ENCODE peak calls at places on chromosomes 6 and 20, in ten cellular contexts. F, C, H, G, S, Q, P, E, X and U are unnamed samples.

GRCh38 chr6:56803594-56803993 is 151.3 kb upstream of the BEND6 start:
- DNase-seq in P (no peak), F (no peak), X (no peak), C (no peak), G (peak; percentile 30), S (no peak), E (no peak), Q (no peak), H (peak; percentile 76), U (no peak)

GRCh38 chr20:15039088-15039762 is 701.8 kb upstream of the FLRT3 start:
- DNase-seq in S (no peak), F (no peak), H (no peak), G (no peak), C (no peak), E (peak; percentile 35), X (peak; percentile 58), Q (no peak), P (no peak), U (no peak)

GRCh38 chr6:46626228-46626909 is 26.2 kb downstream of the CYP39A1 start:
- DNase-seq in C (no peak), G (peak; percentile 21), E (peak; percentile 31), H (peak; percentile 64), S (peak; percentile 24), P (no peak), X (no peak), Q (no peak), F (no peak), U (no peak)

GRCh38 chr6:5752282-5752681 is 254.4 kb downstream of the NRN1 start:
- DNase-seq in S (no peak), F (no peak), Q (no peak), C (no peak), E (no peak), P (peak; percentile 38), G (peak; percentile 82), H (peak; percentile 73), X (no peak), U (no peak)

GRCh38 chr6:141488466-141488865 is 644.3 kb upstream of the GJE1 start:
- DNase-seq in Q (no peak), H (no peak), E (no peak), C (no peak), P (no peak), X (no peak), G (peak; percentile 46), S (no peak), F (no peak), U (no peak)

GRCh38 chr20:31678389-31679356 is 41.0 kb downstream of the COX4I2 start:
- DNase-seq in G (no peak), Q (no peak), S (peak; percentile 32), X (no peak), H (no peak), C (no peak), E (peak; percentile 65), F (no peak), P (no peak), U (peak; percentile 79)

GRCh38 chr20:17806739-17807441 is 107.1 kb downstream of the BANF2 start:
- DNase-seq in E (no peak), X (peak; percentile 31), Q (peak; percentile 92), S (peak; percentile 72), H (peak; percentile 89), C (peak; percentile 96), G (peak; percentile 78), P (peak; percentile 33), F (no peak), U (peak; percentile 51)

GRCh38 chr6:56575736-56576135 is 67.0 kb downstream of the DST start:
- DNase-seq in H (no peak), P (no peak), G (no peak), C (no peak), F (no peak), S (no peak), X (no peak), Q (no peak), E (no peak), U (no peak)

GRCh38 chr6:142737368-142738060 is 207.5 kb downstream of the HIVEP2 start:
- DNase-seq in X (no peak), P (no peak), C (no peak), E (no peak), H (peak; percentile 83), S (no peak), G (peak; percentile 41), Q (no peak), F (no peak), U (no peak)

GRCh38 chr6:142731611-142732010 is 213.4 kb downstream of the HIVEP2 start:
- DNase-seq in E (peak; percentile 21), S (no peak), P (no peak), H (no peak), C (no peak), X (no peak), G (no peak), F (no peak), Q (no peak), U (no peak)

GRCh38 chr6:142732790-142733189 is 212.2 kb downstream of the HIVEP2 start:
- DNase-seq in C (no peak), G (no peak), Q (no peak), E (no peak), S (no peak), P (no peak), X (no peak), H (no peak), F (no peak), U (no peak)

GRCh38 chr6:142740449-142740848 is 204.5 kb downstream of the HIVEP2 start:
- DNase-seq in G (no peak), F (no peak), P (no peak), E (peak; percentile 27), X (no peak), C (no peak), S (no peak), Q (no peak), H (no peak), U (no peak)

GRCh38 chr6:142735182-142735581 is 209.8 kb downstream of the HIVEP2 start:
- DNase-seq in Q (no peak), G (peak; percentile 10), S (no peak), F (no peak), E (no peak), X (no peak), P (no peak), C (no peak), H (peak; percentile 60), U (no peak)
- H3K4me1 ChIP-seq in Q (no peaks in the 10 kb centered on the region), G (peaks cover 2% of the 10 kb centered on the region), S (no peaks in the 10 kb centered on the region), F (no peaks in the 10 kb centered on the region), E (no peaks in the 10 kb centered on the region), X (no peaks in the 10 kb centered on the region), P (no peaks in the 10 kb centered on the region), C (no peaks in the 10 kb centered on the region), H (no peaks in the 10 kb centered on the region), U (no peaks in the 10 kb centered on the region)

GRCh38 chr20:39268566-39268965 is 306.4 kb downstream of the DHX35 start:
- DNase-seq in X (no peak), H (no peak), C (no peak), S (no peak), P (no peak), F (no peak), E (no peak), G (no peak), Q (no peak), U (peak; percentile 24)

GRCh38 chr20:39266989-39267388 is 304.8 kb downstream of the DHX35 start:
- DNase-seq in X (no peak), Q (no peak), P (no peak), H (no peak), S (no peak), E (no peak), C (no peak), G (no peak), F (no peak), U (no peak)

GRCh38 chr20:39269031-39269461 is 306.9 kb downstream of the DHX35 start:
- DNase-seq in Q (peak; percentile 20), G (peak; percentile 3), X (no peak), S (peak; percentile 73), C (peak; percentile 65), P (peak; percentile 81), H (peak; percentile 14), E (peak; percentile 4), F (peak; percentile 76), U (peak; percentile 64)

GRCh38 chr20:39263076-39263475 is 300.9 kb downstream of the DHX35 start:
- DNase-seq in C (no peak), S (no peak), G (peak; percentile 34), Q (no peak), H (peak; percentile 45), P (no peak), F (no peak), E (no peak), X (no peak), U (no peak)

DNA sequence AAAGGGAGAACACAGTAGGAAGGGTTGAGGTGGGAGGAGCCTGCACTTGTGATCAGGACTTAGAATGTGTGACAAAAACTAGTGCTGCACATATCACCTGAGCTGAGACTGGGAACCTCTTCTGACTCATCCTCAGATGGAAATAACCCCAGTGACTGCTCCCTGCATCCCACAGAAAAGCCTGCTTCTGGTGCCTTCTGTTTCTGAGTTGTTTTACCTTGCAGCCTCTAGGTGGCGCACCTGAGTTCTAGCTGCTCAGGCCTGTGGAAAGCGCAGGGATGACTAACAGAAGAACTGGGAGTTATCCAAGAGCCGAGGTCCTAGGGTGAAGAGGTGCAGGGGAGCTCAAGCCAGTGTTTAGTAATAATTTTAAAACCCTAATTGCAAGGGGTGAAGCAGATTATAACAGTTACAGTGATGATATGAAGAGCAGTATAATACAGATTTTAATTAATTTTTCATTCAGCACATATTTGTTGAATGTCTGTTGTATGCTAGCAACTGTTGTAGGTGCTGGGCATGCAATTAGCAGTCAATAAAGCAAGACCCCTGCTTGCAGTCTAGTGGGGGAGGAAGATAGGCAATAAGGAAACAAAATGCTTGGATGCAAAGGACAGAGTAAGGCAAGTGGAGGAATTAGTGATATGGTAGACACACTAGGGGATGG is 302.5 kb downstream of the DHX35 start:
- DNase-seq in Q (peak; percentile 19), P (peak; percentile 71), C (peak; percentile 58), F (no peak), S (peak; percentile 84), X (peak; percentile 32), G (peak; percentile 71), E (peak; percentile 83), H (peak; percentile 74), U (peak; percentile 79)
- TF ChIP-seq CTCF in Q (no peak), P (peak; percentile 98), C (peak; percentile 80), F (peak; percentile 85), S (peak; percentile 78), X (peak; percentile 84), G (peak; percentile 68), E (peak; percentile 92), H (peak; percentile 94), U (peak; percentile 83)

GRCh38 chr6:163944897-163945296 is 530.4 kb downstream of the QKI start:
- DNase-seq in P (no peak), Q (no peak), G (no peak), H (no peak), X (no peak), S (no peak), F (no peak), C (no peak), E (no peak), U (no peak)

GRCh38 chr6:163941471-163941980 is 527.0 kb downstream of the QKI start:
- DNase-seq in S (no peak), H (no peak), F (no peak), Q (no peak), C (no peak), X (no peak), P (no peak), E (no peak), G (no peak), U (no peak)

GRCh38 chr6:163940705-163941470 is 526.4 kb downstream of the QKI start:
- DNase-seq in G (no peak), F (no peak), P (no peak), E (no peak), C (no peak), Q (no peak), H (peak; percentile 2), S (no peak), X (no peak), U (no peak)

GRCh38 chr6:163943647-163944395 is 529.3 kb downstream of the QKI start:
- DNase-seq in P (no peak), G (peak; percentile 35), H (peak; percentile 48), X (no peak), Q (no peak), C (no peak), S (peak; percentile 39), E (no peak), F (no peak), U (no peak)

GRCh38 chr6:163942790-163943189 is 528.3 kb downstream of the QKI start:
- DNase-seq in C (no peak), F (no peak), S (no peak), E (no peak), P (no peak), H (no peak), G (no peak), X (no peak), Q (no peak), U (no peak)
- H3K4me3 ChIP-seq in C (no peak overlapping the region), F (no peak overlapping the region), S (no peak overlapping the region), E (no peak overlapping the region), P (no peak overlapping the region), H (no peak overlapping the region), G (no peak overlapping the region), X (no peak overlapping the region), Q (no peak overlapping the region), U (no peak overlapping the region)

DNA sequence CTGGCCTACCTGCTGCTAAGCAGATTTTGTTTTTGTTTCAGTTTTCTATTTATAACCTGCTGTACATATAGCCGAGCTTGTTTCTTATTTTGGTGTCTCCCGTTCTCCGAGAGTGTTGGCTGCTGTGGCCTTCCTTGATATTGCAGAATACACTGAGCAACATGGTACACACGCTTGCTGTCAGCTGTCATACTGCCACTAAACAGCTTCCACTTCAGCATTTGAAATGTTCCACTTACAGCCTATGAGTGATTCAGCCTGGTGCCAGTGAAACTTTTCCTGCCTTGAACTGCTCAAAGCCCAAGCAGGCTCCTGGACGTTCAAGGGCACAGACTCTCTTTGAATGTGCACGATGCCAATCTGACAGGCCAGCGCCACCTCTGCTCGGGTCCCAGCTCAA is 87.1 kb downstream of the PSMG4 start:
- DNase-seq in H (no peak), X (no peak), G (no peak), Q (no peak), E (no peak), F (no peak), P (no peak), S (no peak), C (no peak), U (peak; percentile 70)
- H3K4me1 ChIP-seq in H (no peaks in the 10 kb centered on the region), X (no peaks in the 10 kb centered on the region), G (no peaks in the 10 kb centered on the region), Q (no peaks in the 10 kb centered on the region), E (no peaks in the 10 kb centered on the region), F (peaks cover under 1% of the 10 kb centered on the region), P (no peaks in the 10 kb centered on the region), S (peaks cover 30% of the 10 kb centered on the region), C (peaks cover 16% of the 10 kb centered on the region), U (no peaks in the 10 kb centered on the region)